ENCODE peak calls at places on chromosomes 2 and 18, in four cellular contexts. Y is endothelial cell; H is effector memory CD8-positive, alpha-beta T cell; C is ureter. B is an unnamed sample.

GRCh38 chr2:53827398-53828175 is 32.2 kb downstream of the GPR75 start:
- DNase-seq in Y (no peak), C (no peak), H (no peak), B (no peak)

GRCh38 chr18:31302991-31303390 is 15.0 kb upstream of the DSG1 start:
- DNase-seq in C (no peak), Y (no peak), H (no peak), B (no peak)

GRCh38 chr18:50444539-50444938 is 69.7 kb downstream of the SKA1 start:
- DNase-seq in Y (no peak), C (no peak), H (no peak), B (no peak)

GRCh38 chr2:151381266-151381665 is 23.9 kb downstream of the TNFAIP6 start:
- DNase-seq in Y (no peak), C (no peak), H (no peak), B (no peak)

GRCh38 chr18:75189696-75190095 is 19.2 kb downstream of the PTGR3 start:
- DNase-seq in C (no peak), Y (no peak), H (no peak), B (no peak)

GRCh38 chr2:15313657-15314056 is 247.5 kb downstream of the NBAS start:
- DNase-seq in Y (no peak), C (no peak), H (no peak), B (no peak)

GRCh38 chr2:7572460-7572859 is 655.2 kb downstream of the RNF144A start:
- DNase-seq in C (no peak), H (no peak), Y (no peak), B (no peak)

GRCh38 chr18:79378416-79379250 is 17.1 kb upstream of the NFATC1 start:
- DNase-seq in C (peak), H (peak), Y (peak), B (peak)

GRCh38 chr2:69196327-69197117 is 183.5 kb downstream of the ANTXR1 start:
- DNase-seq in C (no peak), Y (no peak), H (no peak), B (no peak)

GRCh38 chr2:218961651-218962570 is 2.4 kb downstream of the CDK5R2 start:
- DNase-seq in Y (no peak), H (no peak), C (no peak), B (no peak)

GRCh38 chr2:25307949-25308557 is 33.7 kb downstream of the DNMT3A start:
- DNase-seq in Y (no peak), C (no peak), H (no peak), B (no peak)

GRCh38 chr18:45004531-45004930 is 323.8 kb downstream of the SETBP1 start:
- DNase-seq in C (no peak), H (no peak), Y (no peak), B (no peak)

GRCh38 chr2:18077724-18078123 is 199.3 kb downstream of the KCNS3 start:
- DNase-seq in C (no peak), Y (no peak), H (no peak), B (no peak)

B was measured in CD8-positive, alpha-beta memory T cell.